ENCODE peak calls at places on chromosome X, in ten cellular contexts. Z, X, C, V, T, N, W, A, M and Q are unnamed samples.

GRCh38 chrX:16665089-16665488 is 15.1 kb downstream of the S100G start:
- DNase-seq in W (no peak), N (no peak), X (no peak), M (no peak), Z (no peak), A (no peak), V (no peak), C (no peak), T (no peak), Q (no peak)

GRCh38 chrX:14670819-14671218 is 141.5 kb downstream of the GLRA2 start:
- DNase-seq in N (no peak), V (no peak), M (no peak), T (no peak), Z (no peak), C (no peak), W (no peak), A (peak), X (no peak), Q (no peak)

GRCh38 chrX:65600106-65600505 is 65.5 kb upstream of the LAS1L start:
- DNase-seq in X (no peak), W (no peak), A (no peak), V (no peak), M (no peak), N (no peak), T (no peak), Z (no peak), C (no peak), Q (no peak)

GRCh38 chrX:107686026-107686425 is 57.7 kb downstream of the PRPS1 start:
- DNase-seq in M (no peak), X (no peak), C (no peak), A (no peak), V (no peak), W (no peak), T (no peak), N (no peak), Z (no peak), Q (no peak)

GRCh38 chrX:6678313-6678712 is 143.4 kb upstream of the VCX3A start:
- DNase-seq in M (no peak), W (no peak), C (no peak), A (no peak), N (no peak), Z (no peak), V (no peak), T (peak), X (no peak), Q (no peak)

GRCh38 chrX:19774905-19775304 is 112.5 kb downstream of the SH3KBP1 start:
- DNase-seq in M (no peak), V (no peak), T (no peak), N (no peak), X (no peak), W (no peak), A (no peak), Z (no peak), C (no peak), Q (no peak)

GRCh38 chrX:39682778-39683177 is 415.0 kb downstream of the BCOR start:
- DNase-seq in A (no peak), V (no peak), W (no peak), T (no peak), X (no peak), N (no peak), C (no peak), M (no peak), Z (peak), Q (no peak)

GRCh38 chrX:123835661-123836371 is 24.0 kb upstream of the XIAP start:
- DNase-seq in X (no peak), T (no peak), N (no peak), A (no peak), M (no peak), Z (no peak), C (no peak), V (no peak), W (peak), Q (peak)

GRCh38 chrX:49250066-49250465 is 14.4 kb downstream of the FOXP3 start:
- DNase-seq in T (no peak), N (no peak), W (no peak), M (no peak), V (no peak), C (no peak), Z (no peak), A (no peak), X (no peak), Q (no peak)

GRCh38 chrX:17737707-17738001 is 361 bp downstream of the SCML1 start:
- DNase-seq in M (no peak), N (no peak), C (no peak), X (no peak), W (no peak), T (no peak), Z (no peak), A (no peak), V (no peak), Q (no peak)

GRCh38 chrX:106484233-106484632 is 127.5 kb upstream of the RADX start:
- DNase-seq in A (peak), Z (no peak), M (no peak), W (no peak), N (no peak), V (no peak), T (no peak), C (no peak), X (no peak), Q (no peak)

GRCh38 chrX:116230136-116230886 is 59.8 kb downstream of the AGTR2 start:
- DNase-seq in T (no peak), A (no peak), N (no peak), V (peak), W (peak), M (no peak), Z (no peak), C (no peak), X (no peak), Q (no peak)

GRCh38 chrX:36844857-36845256 is 163.3 kb upstream of the FAM47C start:
- DNase-seq in A (no peak), V (no peak), Z (no peak), N (no peak), W (no peak), X (no peak), C (no peak), M (no peak), T (no peak), Q (no peak)

GRCh38 chrX:108348525-108348924 is 89.7 kb downstream of the COL4A6 start:
- DNase-seq in T (no peak), V (no peak), W (no peak), N (no peak), X (no peak), Z (no peak), M (no peak), C (no peak), A (no peak), Q (no peak)

GRCh38 chrX:30618160-30618765 is 35.0 kb upstream of the GK start:
- DNase-seq in T (no peak), W (peak), C (no peak), V (no peak), Z (peak), N (no peak), A (no peak), M (no peak), X (no peak), Q (no peak)

GRCh38 chrX:99480728-99481127 is 929.3 kb downstream of the PCDH19 start:
- DNase-seq in Z (no peak), V (no peak), X (no peak), M (no peak), W (no peak), A (no peak), N (no peak), C (no peak), T (no peak), Q (no peak)

GRCh38 chrX:119468930-119469635 is 839 bp downstream of the SLC25A5 start:
- DNase-seq in M (peak), A (peak), V (peak), X (peak), N (peak), T (peak), C (peak), Z (peak), W (peak), Q (peak)

GRCh38 chrX:143115466-143115865 is 89.7 kb downstream of the SPANXN4 start:
- DNase-seq in T (no peak), X (no peak), C (no peak), W (no peak), Z (no peak), A (no peak), N (no peak), M (no peak), V (no peak), Q (no peak)

GRCh38 chrX:132114607-132115006 is 13.2 kb downstream of the FRMD7 start:
- DNase-seq in Z (no peak), A (no peak), C (no peak), V (no peak), W (no peak), N (no peak), M (no peak), T (no peak), X (no peak), Q (no peak)

GRCh38 chrX:66012094-66012534 is 27.8 kb downstream of the VSIG4 start:
- DNase-seq in N (no peak), T (peak), Z (no peak), A (peak), X (no peak), C (no peak), M (no peak), V (no peak), W (no peak), Q (peak)

GRCh38 chrX:17805120-17805519 is 56.0 kb downstream of the RAI2 start:
- DNase-seq in Z (peak), M (no peak), X (no peak), W (no peak), C (no peak), V (no peak), A (no peak), N (no peak), T (no peak), Q (no peak)

GRCh38 chrX:50081282-50081955 is 119.4 kb downstream of the AKAP4 start:
- DNase-seq in A (no peak), M (no peak), X (no peak), N (peak), Z (no peak), T (peak), C (no peak), V (peak), W (peak), Q (peak)

GRCh38 chrX:71440401-71440800 is 74.2 kb downstream of the TAF1 start:
- DNase-seq in T (no peak), Z (no peak), A (no peak), W (no peak), M (no peak), V (no peak), N (no peak), C (no peak), X (no peak), Q (no peak)

GRCh38 chrX:70970482-70970999 is 39.6 kb upstream of the SLC7A3 start:
- DNase-seq in V (peak), N (no peak), M (no peak), T (no peak), W (peak), C (no peak), A (no peak), X (no peak), Z (peak), Q (no peak)

GRCh38 chrX:2224141-2224540 is 276.6 kb downstream of the DHRSX start:
- DNase-seq in M (no peak), N (no peak), V (no peak), A (no peak), W (no peak), Z (no peak), C (no peak), X (no peak), T (no peak), Q (no peak)

GRCh38 chrX:110159235-110159634 is 156.3 kb downstream of the TMEM164 start:
- DNase-seq in C (no peak), N (no peak), X (no peak), T (no peak), V (no peak), A (no peak), M (no peak), Z (peak), W (no peak), Q (no peak)
- TF ChIP-seq EP300 in C (no peak), N (no peak), X (no peak), T (no peak), V (no peak), A (no peak), M (no peak), Z (peak), W (no peak), Q (no peak)

GRCh38 chrX:74535633-74536141 is 78.7 kb downstream of the RLIM start:
- DNase-seq in X (peak), M (peak), T (peak), C (peak), V (peak), W (no peak), N (peak), Z (peak), A (no peak), Q (peak)
- H3K27ac ChIP-seq in X (peak), M (peak), T (peak), C (peak), V (no peak), W (no peak), N (peak), Z (no peak), A (peak), Q (peak)

DNA sequence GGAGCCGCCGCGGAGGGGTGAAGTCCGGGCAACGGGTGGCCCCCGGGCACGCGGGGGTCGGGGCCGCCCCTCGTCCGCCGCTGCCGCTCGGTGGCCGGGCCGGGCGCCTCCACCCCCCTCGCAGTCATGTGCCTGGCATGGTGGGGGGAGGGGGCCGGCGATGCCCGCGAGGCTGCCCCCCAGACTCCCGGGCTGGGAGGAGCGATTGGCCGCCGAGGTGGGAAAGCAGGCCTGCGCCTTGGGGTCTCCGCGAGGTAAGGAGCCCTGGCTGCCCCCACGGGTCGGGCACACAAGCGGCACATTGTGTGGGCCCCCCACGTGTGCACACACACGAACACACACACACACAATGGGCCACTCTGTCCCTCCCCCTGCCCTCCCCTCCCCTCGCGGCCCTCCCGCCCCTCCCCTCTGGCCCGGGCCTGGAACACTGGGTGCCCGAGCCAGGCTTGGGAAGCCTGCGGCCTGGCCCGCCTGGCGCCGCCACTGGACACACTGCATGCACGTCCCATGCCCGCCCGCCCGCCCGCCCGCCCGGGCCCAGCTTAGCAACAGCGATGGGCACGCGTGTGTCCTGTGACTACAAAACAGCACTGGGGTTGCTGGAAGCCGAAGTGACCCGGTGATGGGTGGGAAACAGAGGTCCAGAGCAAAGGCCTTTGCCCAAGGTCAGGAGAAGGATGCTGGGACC is 1.3 kb downstream of the SLC6A8 start:
- DNase-seq in M (peak), Z (peak), C (no peak), N (peak), W (no peak), A (no peak), T (peak), X (peak), V (no peak), Q (no peak)
- H3K4me3 ChIP-seq in M (peak), Z (peak), C (peak), N (peak), W (peak), A (no peak), T (peak), X (peak), V (peak), Q (no peak)

DNA sequence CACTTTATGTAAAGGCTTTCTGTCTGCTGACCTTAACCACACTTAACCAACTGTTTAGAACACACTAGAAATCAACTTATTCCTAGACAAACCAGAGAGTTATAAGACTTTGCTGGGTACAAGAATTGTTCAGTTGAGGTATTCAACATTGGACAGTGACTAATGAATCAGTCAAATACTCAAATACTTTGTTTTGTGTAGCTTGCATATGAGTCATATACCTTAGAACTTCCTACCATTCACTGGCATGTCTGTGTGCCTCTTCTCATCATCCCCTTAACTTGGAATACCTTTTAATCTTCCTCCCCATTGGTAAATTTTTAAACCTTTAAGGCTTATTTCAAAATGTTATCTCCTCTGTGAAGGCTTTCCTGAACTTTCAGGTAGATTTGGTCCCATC is 708.8 kb upstream of the GRIA3 start:
- DNase-seq in T (no peak), V (no peak), M (no peak), W (no peak), N (no peak), C (no peak), A (no peak), X (no peak), Z (no peak), Q (no peak)
- TF ChIP-seq EP300 in T (no peak), V (no peak), M (no peak), W (no peak), N (no peak), C (no peak), A (no peak), X (no peak), Z (no peak), Q (no peak)